ENCODE peak calls at places on chromosome 13, in eight cellular contexts. O is epithelial cell of prostate; S is caudate nucleus; W is CD4-positive, CD25-positive, alpha-beta regulatory T cell; R is NCI-H2081; Z is activated naive CD8-positive, alpha-beta T cell treated with anti-CD3 and anti-CD28 coated beads for 36 hours; J is anterior cingulate cortex; Q is stimulated activated CD4-positive, alpha-beta T cell treated with anti-CD3 and anti-CD28 coated beads, Interleukin-4, amount 100 ng/mL, for 24 hours. N is an unnamed sample.

GRCh38 chr13:46795321-46795720 is 1.6 kb downstream of the ESD start:
- DNase-seq in O (no peak), S (no peak), W (no peak), R (no peak), Z (no peak), J (no peak), Q (no peak), N (no peak)

GRCh38 chr13:21800847-21801616 is 130.2 kb downstream of the FGF9 start:
- DNase-seq in O (peak), S (no peak), W (no peak), R (no peak), Z (no peak), J (no peak), Q (no peak), N (no peak)

GRCh38 chr13:75489502-75490263 is 7.7 kb upstream of the TBC1D4 start:
- DNase-seq in O (peak), S (no peak), W (no peak), R (no peak), Z (no peak), J (no peak), Q (peak), N (no peak)

GRCh38 chr13:74214321-74214720 is 80.1 kb upstream of the KLF12 start:
- DNase-seq in O (no peak), S (no peak), W (no peak), R (no peak), Z (no peak), J (no peak), Q (no peak), N (no peak)

GRCh38 chr13:25085125-25085742 is 10.7 kb upstream of the PABPC3 start:
- DNase-seq in O (peak), S (no peak), W (no peak), R (peak), Z (no peak), J (peak), Q (no peak), N (no peak)

GRCh38 chr13:113123226-113124150 is 889 bp downstream of the F10 start:
- DNase-seq in O (no peak), S (no peak), W (no peak), R (no peak), Z (no peak), J (no peak), Q (no peak), N (no peak)

GRCh38 chr13:110640591-110641029 is 25.3 kb downstream of the NAXD start:
- DNase-seq in O (no peak), S (no peak), W (no peak), R (no peak), Z (no peak), J (no peak), Q (no peak), N (peak)

GRCh38 chr13:99280166-99280565 is 22.0 kb upstream of the GPR18 start:
- DNase-seq in O (peak), S (no peak), W (no peak), R (no peak), Z (no peak), J (no peak), Q (no peak), N (no peak)

GRCh38 chr13:33489563-33489962 is 204.0 kb upstream of the STARD13 start:
- DNase-seq in O (no peak), S (no peak), W (no peak), R (no peak), Z (no peak), J (no peak), Q (no peak), N (no peak)

GRCh38 chr13:112711528-112712265 is 21.9 kb downstream of the ATP11A start:
- DNase-seq in O (peak), S (no peak), W (no peak), R (peak), Z (no peak), J (no peak), Q (peak), N (peak)

GRCh38 chr13:70923863-70924752 is 815.9 kb upstream of the KLHL1 start:
- DNase-seq in O (no peak), S (no peak), W (no peak), R (no peak), Z (no peak), J (no peak), Q (no peak), N (no peak)

GRCh38 chr13:95326695-95327094 is 25.4 kb upstream of the ABCC4 start:
- DNase-seq in O (no peak), S (no peak), W (no peak), R (no peak), Z (no peak), J (no peak), Q (no peak), N (no peak)

GRCh38 chr13:52862358-52863206 is 14.1 kb upstream of the PCDH8 start:
- DNase-seq in O (no peak), S (no peak), W (no peak), R (peak), Z (no peak), J (no peak), Q (no peak), N (no peak)

GRCh38 chr13:112923962-112924361 is 45.1 kb upstream of the MCF2L start:
- DNase-seq in O (no peak), S (no peak), W (no peak), R (no peak), Z (no peak), J (no peak), Q (no peak), N (no peak)

GRCh38 chr13:107266657-107267056 is 698.7 kb upstream of the ARGLU1 start:
- DNase-seq in O (no peak), S (no peak), W (no peak), R (no peak), Z (no peak), J (no peak), Q (no peak), N (no peak)

GRCh38 chr13:33454844-33455256 is 169.3 kb upstream of the STARD13 start:
- DNase-seq in O (no peak), S (no peak), W (no peak), R (no peak), Z (no peak), J (no peak), Q (no peak), N (no peak)

GRCh38 chr13:82766732-82767321 is 1115.4 kb downstream of the SLITRK1 start:
- DNase-seq in O (no peak), S (no peak), W (no peak), R (no peak), Z (no peak), J (no peak), Q (no peak), N (no peak)

GRCh38 chr13:29754486-29754806 is 96.0 kb downstream of the UBL3 start:
- DNase-seq in O (no peak), S (no peak), W (no peak), R (no peak), Z (peak), J (no peak), Q (peak), N (no peak)

GRCh38 chr13:102117175-102117830 is 284.5 kb downstream of the FGF14 start:
- DNase-seq in O (peak), S (no peak), W (no peak), R (no peak), Z (no peak), J (no peak), Q (no peak), N (no peak)

GRCh38 chr13:46659413-46660065 is 106.6 kb downstream of the LRCH1 start:
- DNase-seq in O (no peak), S (no peak), W (no peak), R (no peak), Z (no peak), J (no peak), Q (no peak), N (no peak)

GRCh38 chr13:78759704-78760103 is 100.7 kb upstream of the OBI1 start:
- DNase-seq in O (no peak), S (no peak), W (no peak), R (no peak), Z (no peak), J (no peak), Q (no peak), N (no peak)

GRCh38 chr13:106110241-106110855 is 425.1 kb downstream of the EFNB2 start:
- DNase-seq in O (no peak), S (no peak), W (no peak), R (no peak), Z (no peak), J (no peak), Q (no peak), N (no peak)

GRCh38 chr13:75153834-75154233 is 328.1 kb downstream of the TBC1D4 start:
- DNase-seq in O (no peak), S (no peak), W (no peak), R (no peak), Z (no peak), J (no peak), Q (no peak), N (no peak)

GRCh38 chr13:40961224-40961623 is 57.9 kb downstream of the ELF1 start:
- DNase-seq in O (no peak), S (no peak), W (no peak), R (no peak), Z (no peak), J (no peak), Q (no peak), N (no peak)

GRCh38 chr13:97360610-97361009 is 73.4 kb upstream of the RAP2A start:
- DNase-seq in O (no peak), S (no peak), W (no peak), R (no peak), Z (no peak), J (no peak), Q (no peak), N (no peak)

GRCh38 chr13:109199280-109199679 is 569.9 kb downstream of the MYO16 start:
- DNase-seq in O (no peak), S (no peak), W (no peak), R (no peak), Z (no peak), J (no peak), Q (no peak), N (no peak)

GRCh38 chr13:44842158-44842557 is 147.1 kb downstream of the NUFIP1 start:
- DNase-seq in O (no peak), S (no peak), W (no peak), R (no peak), Z (no peak), J (no peak), Q (no peak), N (no peak)

GRCh38 chr13:101053289-101053688 is 363.0 kb downstream of the NALCN start:
- DNase-seq in O (no peak), S (no peak), W (no peak), R (no peak), Z (no peak), J (no peak), Q (no peak), N (no peak)

GRCh38 chr13:85386424-85386823 is 412.8 kb downstream of the SLITRK6 start:
- DNase-seq in O (no peak), S (no peak), W (no peak), R (no peak), Z (no peak), J (no peak), Q (no peak), N (no peak)

GRCh38 chr13:73018336-73018735 is 40.5 kb upstream of the KLF5 start:
- DNase-seq in O (no peak), S (no peak), W (no peak), R (no peak), Z (no peak), J (no peak), Q (no peak), N (no peak)

GRCh38 chr13:38394777-38395504 is 45.3 kb downstream of the UFM1 start:
- DNase-seq in O (peak), S (no peak), W (no peak), R (no peak), Z (no peak), J (no peak), Q (no peak), N (no peak)

GRCh38 chr13:41458939-41459753 is 1.8 kb downstream of the RGCC start:
- DNase-seq in O (peak), S (no peak), W (peak), R (no peak), Z (peak), J (no peak), Q (peak), N (peak)

GRCh38 chr13:99386911-99387788 is 80.0 kb upstream of the GPR183 start:
- DNase-seq in O (no peak), S (no peak), W (peak), R (peak), Z (peak), J (no peak), Q (peak), N (no peak)

GRCh38 chr13:25927966-25928365 is 123.8 kb downstream of the SHISA2 start:
- DNase-seq in O (no peak), S (no peak), W (no peak), R (no peak), Z (no peak), J (no peak), Q (no peak), N (no peak)

GRCh38 chr13:49356224-49356623 is 87.6 kb downstream of the CAB39L start:
- DNase-seq in O (no peak), S (no peak), W (no peak), R (no peak), Z (no peak), J (no peak), Q (no peak), N (no peak)

GRCh38 chr13:24995225-24995804 is 100.6 kb upstream of the PABPC3 start:
- DNase-seq in O (peak), S (no peak), W (peak), R (peak), Z (peak), J (no peak), Q (peak), N (peak)

GRCh38 chr13:24746618-24747247 is 17.2 kb upstream of the RNF17 start:
- DNase-seq in O (no peak), S (no peak), W (no peak), R (no peak), Z (no peak), J (no peak), Q (no peak), N (no peak)

GRCh38 chr13:105762096-105762495 is 773.4 kb downstream of the EFNB2 start:
- DNase-seq in O (no peak), S (no peak), W (no peak), R (no peak), Z (no peak), J (no peak), Q (no peak), N (no peak)

GRCh38 chr13:30798776-30799625 is 63.7 kb downstream of the ALOX5AP start:
- DNase-seq in O (no peak), S (no peak), W (no peak), R (no peak), Z (no peak), J (no peak), Q (no peak), N (no peak)

GRCh38 chr13:30892966-30893365 is 13.1 kb upstream of the MEDAG start:
- DNase-seq in O (no peak), S (no peak), W (no peak), R (no peak), Z (peak), J (no peak), Q (no peak), N (no peak)

N was measured in heart right ventricle.